ENCODE peak calls at places on chromosome 14, in six cellular contexts. Z, G, C, Y, L and R are unnamed samples.

GRCh38 chr14:76720382-76720813 is 40.9 kb upstream of the VASH1 start:
- DNase-seq in G (peak), Y (peak), L (peak), Z (peak), C (peak), R (no peak)

GRCh38 chr14:73662439-73663056 is 17.8 kb downstream of the DNAL1 start:
- DNase-seq in Y (peak), Z (peak), G (peak), L (no peak), C (peak), R (peak)

GRCh38 chr14:22976620-22977433 is 5.5 kb downstream of the AJUBA start:
- DNase-seq in C (peak), Y (no peak), G (peak), Z (peak), L (no peak), R (peak)

GRCh38 chr14:31937730-31938346 is 139.3 kb upstream of the ARHGAP5 start:
- DNase-seq in Y (peak), G (peak), L (peak), Z (peak), C (peak), R (peak)

GRCh38 chr14:99515301-99516155 is 34.3 kb downstream of the CCNK start:
- DNase-seq in Y (no peak), C (no peak), Z (no peak), G (no peak), L (no peak), R (no peak)

GRCh38 chr14:20682435-20683124 is 1.8 kb upstream of the RNASE4 start:
- DNase-seq in G (peak), Y (peak), C (peak), Z (peak), L (no peak), R (peak)

GRCh38 chr14:33539918-33540357 is 410.9 kb downstream of the EGLN3 start:
- DNase-seq in Y (no peak), C (no peak), G (peak), L (peak), Z (no peak), R (no peak)

GRCh38 chr14:105414456-105415371 is 4.9 kb upstream of the MTA1 start:
- DNase-seq in Z (peak), C (peak), L (no peak), Y (peak), G (peak), R (peak)

GRCh38 chr14:58639842-58640484 is 2.2 kb downstream of the DACT1 start:
- DNase-seq in C (peak), L (peak), Y (peak), G (peak), Z (no peak), R (peak)

GRCh38 chr14:99596071-99596627 is 7.9 kb downstream of the CCDC85C start:
- DNase-seq in Z (no peak), G (peak), C (no peak), Y (no peak), L (no peak), R (peak)

GRCh38 chr14:94946244-94946643 is 176.3 kb upstream of the GSC start:
- DNase-seq in Y (no peak), Z (no peak), G (no peak), C (no peak), L (no peak), R (no peak)

GRCh38 chr14:85978851-85979250 is 448.9 kb downstream of the FLRT2 start:
- DNase-seq in Z (no peak), L (no peak), Y (no peak), C (no peak), G (no peak), R (no peak)

GRCh38 chr14:50659327-50659974 is 8.7 kb downstream of the SAV1 start:
- DNase-seq in L (no peak), G (peak), Z (no peak), Y (no peak), C (no peak), R (no peak)

GRCh38 chr14:69853774-69854173 is 25.4 kb upstream of the SMOC1 start:
- DNase-seq in G (no peak), Y (no peak), Z (no peak), L (no peak), C (no peak), R (no peak)

GRCh38 chr14:94751956-94752355 is 18.0 kb downstream of the GSC start:
- DNase-seq in C (no peak), Y (no peak), G (no peak), L (no peak), Z (no peak), R (no peak)

GRCh38 chr14:76104802-76105355 is 46.8 kb upstream of the GPATCH2L start:
- DNase-seq in G (no peak), Z (no peak), C (no peak), L (no peak), Y (no peak), R (no peak)

GRCh38 chr14:76272349-76272748 is 103.6 kb upstream of the ESRRB start:
- DNase-seq in C (no peak), G (no peak), Y (no peak), L (no peak), Z (no peak), R (no peak)

GRCh38 chr14:64074961-64075619 is 219.1 kb downstream of the ESR2 start:
- DNase-seq in Y (no peak), G (peak), C (no peak), L (no peak), Z (no peak), R (peak)

GRCh38 chr14:57884175-57884574 is 18.3 kb upstream of the SLC35F4 start:
- DNase-seq in G (no peak), Y (no peak), L (no peak), Z (no peak), C (no peak), R (no peak)

GRCh38 chr14:31955941-31956579 is 121.0 kb upstream of the ARHGAP5 start:
- DNase-seq in Y (no peak), C (no peak), Z (no peak), L (no peak), G (no peak), R (peak)

GRCh38 chr14:94539181-94539580 is 22.1 kb upstream of the SERPINA4 start:
- DNase-seq in C (no peak), L (no peak), G (no peak), Z (no peak), Y (no peak), R (no peak)

GRCh38 chr14:104361101-104361591 is 218.4 kb upstream of the C14orf180 start:
- DNase-seq in L (no peak), Y (no peak), G (no peak), C (no peak), Z (no peak), R (no peak)
- TF ChIP-seq MYC in L (no peak), Y (no peak), G (no peak), C (no peak), Z (no peak), R (no peak)

GRCh38 chr14:68366656-68367055 is 426.2 kb downstream of the ZFP36L1 start:
- DNase-seq in L (no peak), C (no peak), Y (no peak), G (no peak), Z (no peak), R (no peak)

GRCh38 chr14:68365228-68365627 is 427.6 kb downstream of the ZFP36L1 start:
- DNase-seq in Z (no peak), L (no peak), G (peak), C (no peak), Y (no peak), R (no peak)

GRCh38 chr14:68363841-68364711 is 428.8 kb downstream of the ZFP36L1 start:
- DNase-seq in C (peak), G (peak), Z (no peak), L (no peak), Y (no peak), R (no peak)

GRCh38 chr14:68363401-68363800 is 429.5 kb downstream of the ZFP36L1 start:
- DNase-seq in G (no peak), C (no peak), Y (no peak), L (no peak), Z (no peak), R (peak)

DNA sequence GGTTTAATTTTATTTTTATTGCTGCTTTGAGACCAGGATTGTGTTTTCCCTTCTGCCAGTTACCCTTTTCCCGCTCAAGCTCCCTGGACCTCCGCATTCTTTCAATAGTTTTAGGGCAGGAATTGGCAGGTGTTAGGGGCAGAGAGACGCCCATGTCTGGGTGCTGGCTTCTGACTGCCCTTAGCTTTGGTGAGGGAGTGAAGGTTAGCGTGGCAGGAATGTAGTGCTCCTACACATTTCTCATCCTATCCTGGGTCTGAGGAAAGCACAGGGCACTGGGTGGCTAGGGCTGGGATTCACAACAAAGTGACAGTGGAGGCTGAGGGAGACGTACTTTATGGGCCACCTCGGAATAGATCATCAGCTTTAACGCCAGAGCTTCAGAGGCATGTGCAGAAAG is 428.0 kb downstream of the ZFP36L1 start:
- DNase-seq in L (no peak), C (no peak), Y (no peak), Z (no peak), G (no peak), R (no peak)
- TF ChIP-seq MYC in L (no peak), C (no peak), Y (no peak), Z (no peak), G (no peak), R (no peak)

GRCh38 chr14:67187210-67187609 is 2.0 kb upstream of the GARIN2 start:
- DNase-seq in L (no peak), G (peak), Y (no peak), C (peak), Z (no peak), R (peak)

GRCh38 chr14:67188326-67188725 is 914 bp upstream of the GARIN2 start:
- DNase-seq in C (no peak), L (no peak), G (no peak), Y (no peak), Z (no peak), R (no peak)

GRCh38 chr14:67186369-67186768 is 2.9 kb upstream of the GARIN2 start:
- DNase-seq in Z (no peak), G (no peak), Y (no peak), C (no peak), L (no peak), R (no peak)

GRCh38 chr14:67186789-67187188 is 2.5 kb upstream of the GARIN2 start:
- DNase-seq in L (no peak), Y (no peak), G (no peak), C (no peak), Z (no peak), R (no peak)

DNA sequence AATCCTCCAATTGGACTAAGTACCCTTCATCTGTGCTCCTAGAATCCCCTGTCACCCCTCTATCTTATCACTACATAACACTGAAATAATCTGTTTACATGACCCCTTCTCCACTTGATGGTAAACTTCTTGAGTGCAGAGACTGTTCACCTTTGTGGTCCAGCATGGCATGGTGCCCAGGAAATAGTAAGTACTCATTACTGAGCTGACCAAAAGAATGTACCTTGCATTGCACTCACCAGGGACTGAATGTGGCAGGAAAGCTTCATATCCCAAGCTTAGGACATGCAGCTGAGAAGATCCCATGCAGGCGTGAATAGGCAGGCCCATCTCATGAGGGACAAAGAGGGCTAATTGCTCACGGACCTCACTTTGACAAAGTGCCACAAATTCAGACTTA is 1.4 kb upstream of the GARIN2 start:
- DNase-seq in G (no peak), L (no peak), C (no peak), Y (no peak), Z (no peak), R (no peak)
- TF ChIP-seq MYC in G (no peak), L (no peak), C (no peak), Y (no peak), Z (no peak), R (no peak)

DNA sequence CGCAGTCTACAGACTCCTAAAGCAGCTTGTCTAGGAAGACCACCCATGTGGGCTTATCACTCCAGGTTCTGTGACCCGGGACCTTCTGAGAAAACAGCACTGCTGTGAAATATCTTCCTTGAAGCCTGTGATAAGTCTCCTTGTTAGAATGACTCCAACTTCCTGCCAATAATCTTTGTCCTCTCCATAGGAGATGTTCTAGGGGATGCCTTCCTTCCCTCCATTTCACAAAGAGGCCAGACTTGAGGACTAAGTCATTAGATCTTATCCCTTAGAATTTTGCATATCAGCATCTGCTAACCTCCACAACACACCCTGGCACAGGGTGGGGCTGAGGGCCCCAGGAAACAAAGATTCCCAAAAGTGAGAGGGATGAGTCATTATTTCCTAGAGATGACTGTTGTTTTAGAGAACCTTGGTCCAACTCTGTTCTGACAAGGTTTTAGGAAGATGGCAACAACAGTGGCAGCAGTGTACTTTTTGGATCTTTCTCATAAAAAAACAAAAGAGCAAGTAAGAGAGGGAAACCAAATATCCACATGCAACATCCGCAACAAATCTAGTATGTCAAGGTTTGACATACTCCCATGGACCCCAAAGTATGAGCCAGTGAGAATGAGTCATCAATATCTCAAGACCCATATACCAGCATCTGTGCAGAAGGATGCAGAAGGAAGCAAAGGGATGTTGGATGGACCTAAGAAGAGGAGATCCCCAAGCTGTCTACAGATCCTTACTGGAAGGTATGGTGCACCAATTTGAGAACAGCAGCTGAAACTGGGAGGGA is 6.0 kb downstream of the LTB4R start:
- DNase-seq in Y (no peak), Z (peak), L (no peak), G (no peak), C (no peak), R (no peak)
- TF ChIP-seq MYC in Y (no peak), Z (no peak), L (no peak), G (no peak), C (no peak), R (no peak)

DNA sequence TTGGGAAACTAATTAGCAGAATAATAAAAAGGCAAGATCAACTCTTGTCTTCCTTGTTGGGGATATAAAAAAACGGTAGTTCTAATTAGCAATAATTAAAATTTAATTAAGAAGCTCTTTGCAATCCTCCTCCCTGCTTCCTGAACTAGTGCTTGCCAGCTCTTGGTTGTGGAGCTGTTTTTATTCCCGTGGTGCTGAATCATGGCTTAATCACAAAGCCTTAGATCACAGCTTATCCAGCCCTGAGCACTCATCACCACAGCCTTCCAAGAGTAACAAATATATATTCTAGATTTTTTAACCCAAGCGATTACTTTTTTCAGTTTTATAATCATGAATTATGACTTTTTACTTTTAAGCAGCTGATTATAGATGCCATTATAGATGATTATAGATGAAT is 63.2 kb upstream of the INSM2 start:
- DNase-seq in Z (peak), G (peak), C (no peak), L (no peak), Y (peak), R (no peak)
- TF ChIP-seq MYC in Z (no peak), G (no peak), C (no peak), L (no peak), Y (no peak), R (no peak)

GRCh38 chr14:90137807-90138206 is 76.0 kb downstream of the KCNK13 start:
- DNase-seq in G (peak), C (no peak), L (no peak), Z (no peak), Y (no peak), R (no peak)

GRCh38 chr14:90136904-90137303 is 75.1 kb downstream of the KCNK13 start:
- DNase-seq in C (no peak), Y (no peak), G (peak), Z (no peak), L (no peak), R (no peak)

DNA sequence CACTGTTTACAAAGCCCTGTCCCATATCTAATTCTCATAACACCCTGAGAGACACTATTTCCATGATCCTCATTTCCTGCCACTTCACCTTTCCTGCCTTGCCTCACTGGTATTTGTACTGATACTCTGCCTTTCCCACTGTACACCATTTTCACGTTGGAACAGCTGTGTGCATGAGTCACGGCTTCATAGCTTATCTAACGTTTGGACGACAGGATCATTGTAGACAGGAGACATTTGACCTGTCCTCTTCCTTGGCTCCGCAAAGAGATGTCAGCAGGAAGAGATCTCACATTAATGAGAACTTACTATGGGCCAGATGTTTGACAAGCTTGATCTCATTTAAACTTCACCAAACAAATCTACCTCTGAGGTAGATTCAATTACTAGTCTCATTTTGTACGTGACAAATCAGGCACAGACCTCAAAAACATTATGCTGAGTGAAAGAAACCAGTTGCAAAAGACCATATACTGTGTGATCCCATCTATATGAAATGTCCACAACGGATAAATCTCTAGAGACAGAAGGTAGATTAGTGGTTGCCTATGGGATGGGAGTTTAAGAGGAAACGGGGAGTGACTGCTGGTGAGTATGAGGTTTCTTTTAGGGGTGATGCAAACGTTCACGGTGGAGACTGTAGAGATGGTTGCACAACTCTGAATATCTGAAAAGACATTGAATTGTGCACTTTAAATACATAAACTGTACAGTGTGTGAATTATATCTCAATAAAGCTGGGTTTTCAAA is 71.2 kb downstream of the KCNK13 start:
- DNase-seq in Z (no peak), G (peak), Y (peak), C (no peak), L (no peak), R (no peak)
- TF ChIP-seq MYC in Z (no peak), G (no peak), Y (no peak), C (no peak), L (no peak), R (no peak)

DNA sequence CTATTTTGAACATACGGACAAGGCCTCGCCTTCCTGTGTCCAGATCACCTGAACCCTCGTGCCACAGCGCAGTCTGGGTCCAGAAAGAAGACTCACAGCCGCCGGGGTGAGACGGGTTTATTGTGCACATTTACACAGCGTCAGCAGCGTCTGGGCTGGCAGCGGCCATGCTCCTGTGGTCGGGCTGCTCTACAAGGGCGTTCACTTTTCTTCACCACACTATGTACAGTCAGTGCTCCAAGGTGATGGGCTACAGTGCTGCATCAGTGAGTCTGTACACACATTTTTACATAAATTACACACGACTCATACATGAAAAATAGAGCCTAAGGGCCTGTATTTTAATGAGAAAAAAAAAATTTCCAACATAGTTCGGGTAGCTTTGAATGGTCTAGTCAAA is 18.0 kb downstream of the ZFYVE21 start:
- DNase-seq in Z (no peak), G (no peak), L (no peak), Y (no peak), C (no peak), R (no peak)
- TF ChIP-seq MYC in Z (no peak), G (no peak), L (no peak), Y (no peak), C (no peak), R (no peak)

DNA sequence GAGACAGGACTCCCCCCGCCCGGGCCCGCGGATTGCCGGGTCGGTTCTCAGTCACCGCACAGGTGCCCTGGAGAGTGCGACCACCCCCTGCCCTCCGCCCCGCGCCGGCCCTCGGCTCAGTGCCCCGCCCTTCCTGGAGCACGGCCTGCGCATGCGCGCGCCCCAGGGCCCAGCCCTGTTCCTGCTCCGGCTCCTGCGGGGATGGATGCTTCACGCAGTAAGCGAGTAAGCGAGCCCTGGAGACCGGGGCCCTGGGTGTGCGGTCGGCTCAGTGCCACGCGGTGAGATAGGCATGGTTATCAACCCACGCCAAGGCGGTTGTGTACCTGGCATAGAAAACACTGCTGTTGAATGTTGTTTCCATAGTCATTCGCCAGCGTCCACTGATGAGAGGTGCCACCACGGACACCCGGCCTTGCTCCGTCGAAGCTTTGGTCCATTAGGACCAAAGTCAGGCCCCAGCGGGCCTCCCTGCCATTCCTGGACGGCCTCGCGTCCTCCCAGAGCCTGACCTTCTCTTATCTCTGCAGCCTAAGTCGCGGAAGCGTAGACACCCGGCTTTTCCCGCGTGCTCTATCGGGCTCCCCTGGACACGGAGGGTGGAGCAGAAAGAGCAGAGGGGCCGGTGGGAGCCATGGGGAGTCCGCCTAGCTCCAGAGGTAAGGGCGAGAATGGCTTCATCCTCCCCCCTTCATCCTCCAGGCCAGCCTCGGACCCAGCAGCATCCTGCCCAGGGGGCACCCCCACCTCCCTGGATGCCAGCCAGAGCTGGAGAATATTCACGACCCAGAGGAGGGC is 90.6 kb downstream of the PAPOLA start:
- DNase-seq in L (no peak), Z (peak), Y (no peak), G (peak), C (peak), R (peak)
- TF ChIP-seq MYC in L (no peak), Z (no peak), Y (no peak), G (no peak), C (no peak), R (no peak)